ENCODE peak calls at places on chromosomes 2 and 18, in ten cellular contexts. I is GM12865; Y is tibial nerve; R is smooth muscle cell of the brain vasculature; K is fibroblast of lung; B is right lobe of liver; F is NCI-H510A treated with DMSO at 0.1 percent for 48 hours; D is mesenteric fat pad; W is IMR-90; E is stimulated activated CD4-positive, alpha-beta T cell treated with anti-CD3 and anti-CD28 coated beads, Interleukin-12 subunit alpha, Interleukin-12 subunit beta, amount 100 ng/mL, for 4 hours. L is an unnamed sample.

GRCh38 chr2:1625281-1626001 is 118.9 kb downstream of the PXDN start:
- DNase-seq in I (no peak), R (peak; percentile 54), Y (no peak), K (peak; percentile 72), W (peak; percentile 82), B (no peak), E (no peak), F (peak; percentile 19), D (peak; percentile 88), L (peak; percentile 88)

GRCh38 chr2:192877159-192877558 is 682.4 kb upstream of the TMEFF2 start:
- DNase-seq in E (no peak), K (no peak), Y (no peak), I (no peak), B (no peak), F (no peak), W (no peak), R (no peak), D (no peak), L (no peak)

GRCh38 chr2:161134547-161135518 is 25.4 kb upstream of the TANK start:
- DNase-seq in F (peak; percentile 16), K (no peak), D (no peak), W (no peak), R (no peak), B (no peak), E (no peak), I (no peak), Y (no peak), L (peak; percentile 26)

GRCh38 chr2:110771549-110772382 is 39.4 kb downstream of the ACOXL start:
- DNase-seq in W (no peak), K (no peak), E (no peak), R (no peak), B (no peak), I (no peak), F (peak; percentile 38), D (no peak), Y (no peak), L (no peak)

GRCh38 chr18:35822431-35822830 is 150.0 kb upstream of the RMP24 start:
- DNase-seq in K (no peak), R (no peak), I (no peak), B (no peak), D (no peak), Y (no peak), W (no peak), E (no peak), F (no peak), L (no peak)

GRCh38 chr2:172215172-172215935 is 112.7 kb upstream of the DLX2 start:
- DNase-seq in W (peak; percentile 30), E (no peak), F (no peak), K (no peak), Y (no peak), D (no peak), I (no peak), B (no peak), R (no peak), L (no peak)

GRCh38 chr2:166230024-166230723 is 102.4 kb upstream of the SCN1A start:
- DNase-seq in R (no peak), B (no peak), Y (no peak), K (peak; percentile 90), D (no peak), W (peak; percentile 70), E (no peak), F (no peak), I (no peak), L (peak; percentile 85)

GRCh38 chr18:43563780-43564179 is 286.5 kb upstream of the SYT4 start:
- DNase-seq in I (peak; percentile 16), K (peak; percentile 57), W (peak; percentile 6), Y (no peak), B (no peak), E (no peak), D (no peak), R (peak; percentile 2), F (peak; percentile 87), L (peak; percentile 66)

GRCh38 chr2:200765139-200765951 is 46.4 kb upstream of the BZW1 start:
- DNase-seq in R (peak; percentile 45), E (peak; percentile 10), Y (no peak), D (no peak), K (peak; percentile 99), F (no peak), W (peak; percentile 98), I (peak; percentile 36), B (no peak), L (peak; percentile 97)

GRCh38 chr2:109353806-109354745 is 225.1 kb downstream of the SH3RF3 start:
- DNase-seq in I (no peak), D (peak; percentile 78), Y (no peak), F (no peak), W (no peak), B (no peak), R (no peak), K (no peak), E (no peak), L (no peak)

GRCh38 chr2:143954208-143954607 is 565.7 kb downstream of the ZEB2 start:
- DNase-seq in B (no peak), R (no peak), Y (no peak), D (no peak), I (no peak), K (peak; percentile 61), F (no peak), E (no peak), W (peak; percentile 48), L (peak; percentile 42)